ENCODE peak calls at places on chromosomes 6 and 20, in seven cellular contexts. O is ovary, L is gastrocnemius medialis, J is endodermal cell, U is keratinocyte, F is Peyer's patch, N is cardiac muscle cell. W is an unnamed sample. For H3K36me3, the result is how much of the 10 kb centered on the place peaks cover.

GRCh38 chr6:156423829-156424228 is 353.3 kb upstream of the ARID1B start:
- DNase-seq in O (no peak), L (no peak), J (no peak), U (no peak), F (no peak), N (no peak), W (no peak)

GRCh38 chr20:14344746-14345145 is 7.3 kb upstream of the FLRT3 start:
- DNase-seq in O (no peak), L (no peak), J (no peak), U (no peak), F (no peak), N (no peak), W (no peak)

GRCh38 chr6:107813555-107814194 is 10.4 kb downstream of the SCML4 start:
- DNase-seq in O (no peak), L (no peak), J (peak), U (peak), F (no peak), N (no peak), W (no peak)

GRCh38 chr6:125812394-125813231 is 21.9 kb downstream of the NCOA7 start:
- DNase-seq in O (no peak), L (no peak), J (no peak), U (no peak), F (no peak), N (no peak), W (peak)

GRCh38 chr20:7579888-7580287 is 360.4 kb downstream of the HAO1 start:
- DNase-seq in O (no peak), L (no peak), J (no peak), U (peak), F (no peak), N (no peak), W (no peak)

GRCh38 chr20:63103402-63104311 is 96.9 kb upstream of the BHLHE23 start:
- DNase-seq in O (no peak), L (no peak), J (no peak), U (no peak), F (no peak), N (no peak), W (peak)

GRCh38 chr6:146095481-146095880 is 66.6 kb downstream of the GRM1 start:
- DNase-seq in O (no peak), L (no peak), J (no peak), U (no peak), F (no peak), N (no peak), W (no peak)

GRCh38 chr6:87731818-87732661 is 30.0 kb upstream of the AKIRIN2 start:
- DNase-seq in O (peak), L (peak), J (no peak), U (peak), F (peak), N (no peak), W (peak)

GRCh38 chr6:43269273-43270007 is 26.2 kb downstream of the TTBK1 start:
- DNase-seq in O (no peak), L (no peak), J (peak), U (no peak), F (peak), N (no peak), W (peak)

GRCh38 chr6:20408851-20409250 is 7.2 kb downstream of the E2F3 start:
- DNase-seq in O (no peak), L (no peak), J (no peak), U (no peak), F (no peak), N (no peak), W (no peak)

GRCh38 chr20:15619341-15619740 is 953.9 kb downstream of the KIF16B start:
- DNase-seq in O (no peak), L (no peak), J (no peak), U (peak), F (no peak), N (no peak), W (no peak)

GRCh38 chr6:30555428-30556005 is 772 bp downstream of the GNL1 start:
- DNase-seq in O (peak), L (peak), J (peak), U (no peak), F (peak), N (peak), W (peak)

GRCh38 chr6:90149280-90149679 is 147.4 kb downstream of the BACH2 start:
- DNase-seq in O (no peak), L (no peak), J (no peak), U (no peak), F (no peak), N (no peak), W (no peak)

GRCh38 chr6:170027111-170028043 is 263.5 kb downstream of the DLL1 start:
- DNase-seq in O (no peak), L (no peak), J (peak), U (peak), F (no peak), N (no peak), W (peak)

GRCh38 chr6:167047554-167047953 is 48.4 kb downstream of the CEP43 start:
- DNase-seq in O (no peak), L (no peak), J (no peak), U (no peak), F (peak), N (no peak), W (no peak)

GRCh38 chr6:104711371-104711770 is 148.3 kb downstream of the HACE1 start:
- DNase-seq in O (no peak), L (no peak), J (no peak), U (no peak), F (no peak), N (no peak), W (no peak)

GRCh38 chr20:57471496-57472210 is 53.3 kb downstream of the CTCFL start:
- DNase-seq in O (no peak), L (no peak), J (no peak), U (no peak), F (no peak), N (no peak), W (no peak)

GRCh38 chr20:6769953-6770831 is 2.7 kb downstream of the BMP2 start:
- DNase-seq in O (peak), L (no peak), J (peak), U (no peak), F (no peak), N (peak), W (no peak)

GRCh38 chr6:33854572-33855030 is 50.8 kb upstream of the MLN start:
- DNase-seq in O (peak), L (no peak), J (no peak), U (no peak), F (no peak), N (no peak), W (no peak)

GRCh38 chr6:4812068-4812467 is 35.9 kb downstream of the CDYL start:
- DNase-seq in O (no peak), L (no peak), J (no peak), U (no peak), F (no peak), N (no peak), W (no peak)

GRCh38 chr6:20873425-20874190 is 339.4 kb downstream of the CDKAL1 start:
- DNase-seq in O (no peak), L (no peak), J (peak), U (no peak), F (no peak), N (peak), W (peak)

GRCh38 chr20:62064788-62065668 is 653 bp downstream of the TAF4 start:
- DNase-seq in O (peak), L (no peak), J (no peak), U (no peak), F (no peak), N (peak), W (peak)

GRCh38 chr20:36794116-36794474 is 20.5 kb upstream of the DSN1 start:
- DNase-seq in O (no peak), L (no peak), J (no peak), U (no peak), F (no peak), N (no peak), W (no peak)
- H3K36me3 ChIP-seq in O (under half), L (under half), J (half or more), U (under half), F (half or more), N (under half), W (half or more)

GRCh38 chr6:160520043-160520904 is 143.8 kb downstream of the LPA start:
- DNase-seq in O (peak), L (peak), J (peak), U (no peak), F (peak), N (peak), W (peak)

GRCh38 chr6:160513836-160514235 is 150.2 kb downstream of the LPA start:
- DNase-seq in O (no peak), L (no peak), J (no peak), U (no peak), F (no peak), N (no peak), W (no peak)

GRCh38 chr6:160519603-160520042 is 144.5 kb downstream of the LPA start:
- DNase-seq in O (no peak), L (no peak), J (no peak), U (no peak), F (no peak), N (no peak), W (no peak)

GRCh38 chr6:160523223-160523622 is 140.9 kb downstream of the LPA start:
- DNase-seq in O (no peak), L (no peak), J (no peak), U (no peak), F (no peak), N (no peak), W (no peak)

GRCh38 chr6:160519133-160519532 is 144.9 kb downstream of the LPA start:
- DNase-seq in O (no peak), L (no peak), J (no peak), U (no peak), F (no peak), N (no peak), W (no peak)
- TF ChIP-seq CTCF in O (no peak), L (no peak), J (no peak), U (no peak), F (no peak), N (no peak), W (no peak)

DNA sequence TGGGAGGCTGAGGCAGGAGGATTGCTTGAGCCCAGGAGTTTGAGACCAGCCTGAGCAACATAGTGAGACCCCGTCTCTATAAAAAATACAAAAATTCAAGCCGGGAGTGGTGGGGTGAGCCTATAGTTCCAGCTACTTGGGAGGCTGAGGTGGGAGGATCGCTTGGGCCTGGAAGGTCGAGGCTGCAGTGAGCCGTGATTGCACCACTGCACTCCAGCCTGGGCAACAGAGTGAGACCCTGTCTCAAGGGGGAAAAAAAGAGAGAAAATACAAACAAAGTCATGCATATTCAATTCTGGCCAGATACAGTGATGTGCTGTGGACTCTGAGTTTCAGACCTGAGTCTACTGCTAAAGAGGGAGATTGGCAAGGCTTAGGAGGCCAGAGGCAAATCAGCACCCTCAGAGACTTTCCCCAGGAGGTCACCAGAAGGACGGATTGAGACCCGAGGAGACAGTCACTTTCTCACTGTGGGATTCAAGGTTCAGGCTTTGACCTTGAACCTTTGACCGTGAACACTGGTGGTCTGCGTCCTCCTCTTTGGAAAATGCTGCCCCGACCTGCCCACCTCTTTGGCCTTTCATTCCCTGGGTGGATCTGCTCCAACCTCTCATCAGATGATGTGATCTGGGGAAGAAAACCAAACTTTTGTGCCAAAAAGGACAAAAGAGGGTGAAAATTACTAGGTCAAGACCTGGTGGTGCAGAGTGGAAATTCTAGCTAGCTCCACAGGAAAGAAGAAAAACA is 31.2 kb downstream of the TGM2 start:
- DNase-seq in O (peak), L (no peak), J (no peak), U (no peak), F (no peak), N (no peak), W (no peak)
- H3K36me3 ChIP-seq in O (under half), L (under half), J (under half), U (under half), F (half or more), N (under half), W (under half)

DNA sequence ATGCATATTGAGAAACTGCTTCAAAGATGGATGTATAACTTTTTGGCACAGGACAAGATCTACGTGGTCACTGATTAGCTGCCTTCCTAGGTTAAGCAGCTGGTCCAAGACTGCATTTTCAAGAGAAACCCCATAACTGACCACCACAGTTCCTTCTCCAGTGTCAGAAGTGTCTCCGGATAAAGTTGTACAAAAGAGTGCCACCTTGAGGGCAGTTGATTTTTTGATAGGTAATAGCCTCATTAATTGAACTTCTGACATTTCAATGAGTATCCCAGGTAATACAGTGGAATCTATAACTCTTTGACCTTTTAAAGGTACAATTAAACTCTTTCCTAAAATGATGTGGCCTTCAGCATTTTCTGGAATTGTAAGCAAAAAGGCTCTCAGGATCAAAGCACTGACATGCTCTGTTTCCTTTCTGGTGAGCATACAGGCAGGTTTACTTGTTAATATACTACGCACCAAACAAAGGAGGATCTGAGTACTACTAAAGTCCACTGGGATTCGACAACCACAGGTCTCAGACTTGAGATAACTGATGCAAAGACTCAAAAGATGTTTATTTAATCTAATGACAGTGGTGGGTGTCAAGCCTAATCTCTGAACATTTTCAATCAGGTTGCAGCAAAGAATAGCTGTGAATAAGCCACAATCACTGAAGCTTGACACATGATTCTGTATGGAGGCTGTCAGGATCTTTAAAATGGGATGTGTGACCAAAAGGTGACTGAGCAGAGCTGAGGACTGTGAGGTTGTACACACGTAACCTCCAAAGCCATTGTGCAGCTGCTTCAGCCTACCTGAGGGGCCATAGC is 21.2 kb downstream of the MKKS start:
- DNase-seq in O (no peak), L (no peak), J (no peak), U (no peak), F (no peak), N (no peak), W (no peak)
- TF ChIP-seq CTCF in O (no peak), L (no peak), J (peak), U (no peak), F (no peak), N (peak), W (peak)

DNA sequence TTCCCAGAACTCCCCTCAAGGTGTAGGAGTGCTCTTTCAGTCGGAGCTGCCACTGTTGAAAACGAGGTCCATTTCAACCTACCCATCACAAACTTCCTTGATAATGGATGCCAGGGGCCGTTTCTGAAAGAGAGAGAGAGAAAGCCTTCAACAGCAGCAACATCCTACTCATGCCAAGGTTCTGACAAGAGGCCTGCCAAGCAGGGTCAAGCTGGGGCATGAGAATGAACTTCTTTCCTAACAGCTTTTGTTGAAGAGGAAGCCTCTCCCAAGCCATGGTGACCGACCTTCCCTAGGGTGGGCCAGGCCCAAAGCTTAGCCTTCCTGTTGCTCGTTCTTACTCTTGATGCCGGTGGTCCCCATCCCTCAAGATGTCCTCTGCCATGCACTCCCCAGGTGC is 12.4 kb downstream of the ELMO2 start:
- DNase-seq in O (no peak), L (no peak), J (no peak), U (no peak), F (no peak), N (no peak), W (no peak)
- H3K36me3 ChIP-seq in O (under half), L (under half), J (half or more), U (under half), F (half or more), N (under half), W (under half)

GRCh38 chr6:15622045-15622750 is 40.6 kb downstream of the DTNBP1 start:
- DNase-seq in O (no peak), L (no peak), J (no peak), U (no peak), F (no peak), N (no peak), W (no peak)
- TF ChIP-seq CTCF in O (no peak), L (no peak), J (no peak), U (no peak), F (no peak), N (no peak), W (no peak)

GRCh38 chr6:3733321-3733925 is 18.1 kb downstream of the PXDC1 start:
- DNase-seq in O (no peak), L (no peak), J (no peak), U (no peak), F (no peak), N (no peak), W (no peak)

GRCh38 chr6:3734023-3734422 is 17.5 kb downstream of the PXDC1 start:
- DNase-seq in O (no peak), L (no peak), J (no peak), U (no peak), F (no peak), N (no peak), W (no peak)

GRCh38 chr6:3731700-3732099 is 19.8 kb downstream of the PXDC1 start:
- DNase-seq in O (no peak), L (no peak), J (no peak), U (no peak), F (no peak), N (no peak), W (no peak)

GRCh38 chr6:3735029-3735605 is 16.4 kb downstream of the PXDC1 start:
- DNase-seq in O (no peak), L (no peak), J (no peak), U (no peak), F (no peak), N (no peak), W (no peak)

GRCh38 chr6:3732345-3733141 is 19.0 kb downstream of the PXDC1 start:
- DNase-seq in O (peak), L (peak), J (peak), U (no peak), F (peak), N (peak), W (peak)
- H3K36me3 ChIP-seq in O (under half), L (under half), J (under half), U (under half), F (half or more), N (under half), W (under half)